ENCODE peak calls at places on chromosomes 5 and 9, in ten cellular contexts. One of them, this sample, is unnamed. For H3K4me1 and H3K27me3, the result is how much of the 10 kb centered on the place peaks cover.

GRCh38 chr9:70435948-70436347 is 21.5 kb upstream of the KLF9 start:
- DNase-seq in hepatocyte: peak
- DNase-seq in upper lobe of right lung: no peak
- DNase-seq in mammary epithelial cell: peak
- DNase-seq in GM23248: peak
- DNase-seq in HCT116: no peak
- DNase-seq in endodermal cell: no peak
- DNase-seq in MM.1S: no peak
- DNase-seq in body of pancreas: no peak
- DNase-seq in heart right ventricle: peak
- DNase-seq in this sample: no peak

GRCh38 chr5:123460296-123460729 is 37.1 kb upstream of the CEP120 start:
- DNase-seq in mammary epithelial cell: peak
- DNase-seq in GM23248: no peak
- DNase-seq in heart right ventricle: no peak
- DNase-seq in upper lobe of right lung: no peak
- DNase-seq in body of pancreas: peak
- DNase-seq in endodermal cell: peak
- DNase-seq in hepatocyte: peak
- DNase-seq in MM.1S: no peak
- DNase-seq in HCT116: peak
- DNase-seq in this sample: no peak

GRCh38 chr5:178241259-178241658 is 8.7 kb upstream of the PHYKPL start:
- DNase-seq in hepatocyte: no peak
- DNase-seq in mammary epithelial cell: no peak
- DNase-seq in body of pancreas: no peak
- DNase-seq in heart right ventricle: peak
- DNase-seq in HCT116: no peak
- DNase-seq in endodermal cell: no peak
- DNase-seq in GM23248: no peak
- DNase-seq in upper lobe of right lung: no peak
- DNase-seq in MM.1S: no peak
- DNase-seq in this sample: no peak

GRCh38 chr9:72476617-72477375 is 44.6 kb upstream of the TMC1 start:
- DNase-seq in body of pancreas: no peak
- DNase-seq in upper lobe of right lung: no peak
- DNase-seq in GM23248: peak
- DNase-seq in mammary epithelial cell: peak
- DNase-seq in heart right ventricle: no peak
- DNase-seq in endodermal cell: peak
- DNase-seq in HCT116: peak
- DNase-seq in hepatocyte: peak
- DNase-seq in MM.1S: no peak
- DNase-seq in this sample: no peak

GRCh38 chr9:135821733-135822382 is 85.5 kb downstream of the CAMSAP1 start:
- DNase-seq in GM23248: no peak
- DNase-seq in mammary epithelial cell: no peak
- DNase-seq in body of pancreas: no peak
- DNase-seq in MM.1S: no peak
- DNase-seq in upper lobe of right lung: peak
- DNase-seq in endodermal cell: no peak
- DNase-seq in heart right ventricle: no peak
- DNase-seq in hepatocyte: no peak
- DNase-seq in HCT116: no peak
- DNase-seq in this sample: peak

GRCh38 chr9:122392714-122393113 is 21.9 kb downstream of the PTGS1 start:
- DNase-seq in GM23248: peak
- DNase-seq in HCT116: no peak
- DNase-seq in heart right ventricle: no peak
- DNase-seq in upper lobe of right lung: no peak
- DNase-seq in MM.1S: no peak
- DNase-seq in mammary epithelial cell: no peak
- DNase-seq in hepatocyte: no peak
- DNase-seq in body of pancreas: no peak
- DNase-seq in endodermal cell: no peak
- DNase-seq in this sample: no peak

GRCh38 chr9:6852243-6852963 is 94.6 kb downstream of the KDM4C start:
- DNase-seq in HCT116: no peak
- DNase-seq in GM23248: peak
- DNase-seq in upper lobe of right lung: no peak
- DNase-seq in body of pancreas: no peak
- DNase-seq in endodermal cell: peak
- DNase-seq in hepatocyte: no peak
- DNase-seq in heart right ventricle: no peak
- DNase-seq in MM.1S: no peak
- DNase-seq in mammary epithelial cell: peak
- DNase-seq in this sample: no peak

GRCh38 chr5:25285116-25285515 is 640.3 kb upstream of the CDH10 start:
- DNase-seq in MM.1S: no peak
- DNase-seq in mammary epithelial cell: no peak
- DNase-seq in upper lobe of right lung: no peak
- DNase-seq in body of pancreas: no peak
- DNase-seq in hepatocyte: no peak
- DNase-seq in heart right ventricle: no peak
- DNase-seq in HCT116: no peak
- DNase-seq in GM23248: no peak
- DNase-seq in endodermal cell: no peak
- DNase-seq in this sample: no peak

DNA sequence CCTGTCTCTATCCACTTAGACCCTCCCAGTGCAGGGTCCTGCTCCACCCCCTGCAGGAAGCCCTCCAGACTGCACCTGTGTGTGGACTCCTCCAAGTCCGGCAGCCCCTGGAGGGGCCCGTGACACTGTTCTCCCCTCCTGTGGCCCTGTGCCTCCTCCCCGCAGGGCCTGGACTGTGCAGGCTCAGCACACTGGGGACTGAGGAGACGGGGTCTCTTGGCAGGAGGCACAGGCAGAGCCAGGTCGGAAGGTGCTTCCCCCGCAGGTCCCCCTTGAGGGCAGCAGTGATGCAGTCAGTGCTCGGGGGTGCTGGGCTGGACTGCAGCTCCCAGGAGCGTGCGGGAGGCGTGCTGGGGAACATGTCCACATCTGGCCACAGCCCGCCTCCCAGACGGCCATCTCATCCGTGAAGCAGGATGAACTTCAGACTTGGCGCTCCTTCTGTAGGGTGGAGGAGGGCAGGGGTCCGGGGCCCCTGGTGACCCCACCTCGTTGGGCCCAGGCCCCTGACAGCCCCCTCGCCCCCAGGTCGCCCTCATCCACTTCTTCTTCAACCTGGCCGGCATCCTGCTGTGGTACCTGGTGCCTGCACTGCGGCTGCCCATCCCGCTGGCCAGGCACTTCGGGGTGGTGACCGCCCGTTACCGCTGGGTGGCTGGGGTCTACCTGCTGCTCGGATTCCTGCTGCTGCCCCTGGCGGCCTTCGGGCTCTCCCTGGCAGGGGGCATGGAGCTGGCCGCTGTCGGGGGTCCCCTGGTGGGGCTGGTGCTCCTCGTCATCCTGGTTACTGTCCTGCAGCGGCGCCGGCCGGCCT is 4.9 kb downstream of the SLC34A3 start:
- DNase-seq in endodermal cell: peak
- DNase-seq in HCT116: no peak
- DNase-seq in heart right ventricle: no peak
- DNase-seq in MM.1S: no peak
- DNase-seq in upper lobe of right lung: no peak
- DNase-seq in body of pancreas: no peak
- DNase-seq in mammary epithelial cell: no peak
- DNase-seq in GM23248: no peak
- DNase-seq in hepatocyte: no peak
- DNase-seq in this sample: no peak
- H3K4me1 ChIP-seq in endodermal cell: under half
- H3K4me1 ChIP-seq in HCT116: under half
- H3K4me1 ChIP-seq in heart right ventricle: under half
- H3K4me1 ChIP-seq in MM.1S: under half
- H3K4me1 ChIP-seq in upper lobe of right lung: under half
- H3K4me1 ChIP-seq in body of pancreas: under half
- H3K4me1 ChIP-seq in mammary epithelial cell: under half
- H3K4me1 ChIP-seq in GM23248: under half
- H3K4me1 ChIP-seq in hepatocyte: under half
- H3K4me1 ChIP-seq in this sample: half or more

GRCh38 chr9:97964901-97965300 is 18.2 kb upstream of the ANP32B start:
- DNase-seq in GM23248: no peak
- DNase-seq in upper lobe of right lung: no peak
- DNase-seq in endodermal cell: no peak
- DNase-seq in mammary epithelial cell: no peak
- DNase-seq in body of pancreas: no peak
- DNase-seq in MM.1S: no peak
- DNase-seq in HCT116: no peak
- DNase-seq in heart right ventricle: no peak
- DNase-seq in hepatocyte: no peak
- DNase-seq in this sample: no peak

GRCh38 chr9:97972753-97973152 is 10.4 kb upstream of the ANP32B start:
- DNase-seq in upper lobe of right lung: no peak
- DNase-seq in body of pancreas: no peak
- DNase-seq in endodermal cell: no peak
- DNase-seq in mammary epithelial cell: no peak
- DNase-seq in hepatocyte: no peak
- DNase-seq in heart right ventricle: no peak
- DNase-seq in GM23248: no peak
- DNase-seq in MM.1S: no peak
- DNase-seq in HCT116: no peak
- DNase-seq in this sample: no peak

GRCh38 chr9:97966493-97966892 is 16.6 kb upstream of the ANP32B start:
- DNase-seq in upper lobe of right lung: no peak
- DNase-seq in heart right ventricle: no peak
- DNase-seq in body of pancreas: no peak
- DNase-seq in endodermal cell: peak
- DNase-seq in HCT116: no peak
- DNase-seq in mammary epithelial cell: no peak
- DNase-seq in hepatocyte: no peak
- DNase-seq in GM23248: no peak
- DNase-seq in MM.1S: no peak
- DNase-seq in this sample: no peak

GRCh38 chr9:97970106-97970505 is 13.0 kb upstream of the ANP32B start:
- DNase-seq in MM.1S: no peak
- DNase-seq in mammary epithelial cell: no peak
- DNase-seq in GM23248: no peak
- DNase-seq in upper lobe of right lung: no peak
- DNase-seq in endodermal cell: no peak
- DNase-seq in body of pancreas: no peak
- DNase-seq in HCT116: no peak
- DNase-seq in heart right ventricle: no peak
- DNase-seq in hepatocyte: no peak
- DNase-seq in this sample: no peak

GRCh38 chr9:97969014-97969413 is 14.1 kb upstream of the ANP32B start:
- DNase-seq in GM23248: no peak
- DNase-seq in hepatocyte: no peak
- DNase-seq in body of pancreas: no peak
- DNase-seq in mammary epithelial cell: no peak
- DNase-seq in MM.1S: no peak
- DNase-seq in HCT116: no peak
- DNase-seq in endodermal cell: no peak
- DNase-seq in heart right ventricle: no peak
- DNase-seq in upper lobe of right lung: no peak
- DNase-seq in this sample: no peak
- H3K27me3 ChIP-seq in GM23248: under half
- H3K27me3 ChIP-seq in hepatocyte: under half
- H3K27me3 ChIP-seq in body of pancreas: under half
- H3K27me3 ChIP-seq in mammary epithelial cell: under half
- H3K27me3 ChIP-seq in MM.1S: under half
- H3K27me3 ChIP-seq in HCT116: under half
- H3K27me3 ChIP-seq in endodermal cell: half or more
- H3K27me3 ChIP-seq in heart right ventricle: under half
- H3K27me3 ChIP-seq in upper lobe of right lung: under half
- H3K27me3 ChIP-seq in this sample: under half

GRCh38 chr9:99848447-99848846 is 26.8 kb downstream of the NR4A3 start:
- DNase-seq in hepatocyte: no peak
- DNase-seq in GM23248: no peak
- DNase-seq in MM.1S: no peak
- DNase-seq in HCT116: no peak
- DNase-seq in endodermal cell: no peak
- DNase-seq in upper lobe of right lung: no peak
- DNase-seq in mammary epithelial cell: no peak
- DNase-seq in heart right ventricle: no peak
- DNase-seq in body of pancreas: no peak
- DNase-seq in this sample: no peak
- H3K4me3 ChIP-seq in hepatocyte: no peak
- H3K4me3 ChIP-seq in GM23248: no peak
- H3K4me3 ChIP-seq in MM.1S: no peak
- H3K4me3 ChIP-seq in HCT116: no peak
- H3K4me3 ChIP-seq in endodermal cell: no peak
- H3K4me3 ChIP-seq in upper lobe of right lung: no peak
- H3K4me3 ChIP-seq in mammary epithelial cell: no peak
- H3K4me3 ChIP-seq in heart right ventricle: no peak
- H3K4me3 ChIP-seq in body of pancreas: no peak
- H3K4me3 ChIP-seq in this sample: no peak

DNA sequence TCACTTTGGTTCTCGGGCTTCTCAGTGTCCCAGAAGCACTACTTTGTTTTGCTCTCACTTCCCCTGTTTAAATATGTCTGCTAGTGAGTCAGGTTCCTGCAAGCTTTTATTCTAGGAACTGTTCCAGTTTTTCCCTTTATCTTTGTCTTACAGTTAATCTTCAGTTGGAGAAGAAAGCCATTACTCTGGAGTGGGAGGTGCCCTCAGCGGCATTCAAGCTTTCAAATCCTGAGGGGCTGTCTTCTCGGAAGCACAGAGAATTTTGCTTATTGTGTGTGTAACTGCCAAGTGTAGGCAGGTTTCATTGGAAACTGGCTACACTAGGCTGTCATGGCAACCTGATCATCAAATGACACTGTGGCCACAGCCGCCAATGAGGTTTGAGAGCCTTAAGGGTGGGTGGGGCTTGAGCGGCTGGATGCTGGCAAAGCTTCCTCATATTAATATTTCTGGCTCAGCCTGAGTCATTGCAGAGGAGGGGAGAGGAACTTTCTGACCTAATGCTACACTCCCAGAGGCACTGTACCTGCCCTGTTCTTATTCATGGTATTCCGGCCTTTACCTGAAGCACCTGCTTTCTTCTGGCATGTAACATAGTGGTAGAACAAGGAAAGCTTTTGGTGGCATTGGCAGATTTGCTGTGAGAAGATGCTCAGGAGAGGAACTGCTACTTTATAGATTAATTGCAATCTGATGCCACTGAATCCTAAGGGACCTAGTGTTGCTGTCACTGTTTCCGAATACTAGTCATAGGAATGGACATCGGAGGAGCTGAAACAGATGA is 26.3 kb downstream of the SLC25A25 start:
- DNase-seq in HCT116: peak
- DNase-seq in body of pancreas: peak
- DNase-seq in mammary epithelial cell: peak
- DNase-seq in GM23248: peak
- DNase-seq in endodermal cell: peak
- DNase-seq in heart right ventricle: peak
- DNase-seq in hepatocyte: peak
- DNase-seq in MM.1S: no peak
- DNase-seq in upper lobe of right lung: peak
- DNase-seq in this sample: peak
- H3K4me1 ChIP-seq in HCT116: under half
- H3K4me1 ChIP-seq in body of pancreas: under half
- H3K4me1 ChIP-seq in mammary epithelial cell: under half
- H3K4me1 ChIP-seq in GM23248: under half
- H3K4me1 ChIP-seq in endodermal cell: under half
- H3K4me1 ChIP-seq in heart right ventricle: half or more
- H3K4me1 ChIP-seq in hepatocyte: under half
- H3K4me1 ChIP-seq in MM.1S: under half
- H3K4me1 ChIP-seq in upper lobe of right lung: half or more
- H3K4me1 ChIP-seq in this sample: under half